ENCODE peak calls at places on chromosomes 13 and 19, in five cellular contexts. Z is K562, D is GM12878, Q is HCT116, S is HepG2. N is an unnamed sample.
A peak's percentile ranks its signal among the peaks of the same experiment; 100 is the strongest.

GRCh38 chr13:21435710-21436151 is 23.4 kb downstream of the ZDHHC20 start:
- DNase-seq in Z (peak; percentile 69), D (peak; percentile 63), Q (peak; percentile 87), S (peak; percentile 71), N (no peak)

GRCh38 chr19:56105090-56105701 is 15.9 kb downstream of the ZNF787 start:
- DNase-seq in Z (no peak), D (no peak), Q (peak; percentile 15), S (peak; percentile 78), N (no peak)

GRCh38 chr13:93603043-93603442 is 376.4 kb downstream of the GPC6 start:
- DNase-seq in Z (no peak), D (no peak), Q (no peak), S (no peak), N (no peak)

GRCh38 chr19:8552810-8553209 is 24.4 kb downstream of the MYO1F start:
- DNase-seq in Z (peak; percentile 71), D (no peak), Q (peak; percentile 75), S (peak; percentile 58), N (peak; percentile 79)

GRCh38 chr13:81442904-81443303 is 1102.0 kb upstream of the SPRY2 start:
- DNase-seq in Z (no peak), D (no peak), Q (no peak), S (no peak), N (no peak)

GRCh38 chr13:45299194-45299593 is 41.8 kb downstream of the TPT1 start:
- DNase-seq in Z (peak; percentile 35), D (no peak), Q (no peak), S (no peak), N (no peak)

GRCh38 chr13:74867460-74867859 is 614.5 kb downstream of the TBC1D4 start:
- DNase-seq in Z (no peak), D (no peak), Q (no peak), S (no peak), N (no peak)

GRCh38 chr13:99941086-99941485 is 30.5 kb downstream of the ZIC5 start:
- DNase-seq in Z (no peak), D (no peak), Q (no peak), S (peak; percentile 86), N (no peak)

GRCh38 chr13:114042066-114042815 is 68.4 kb upstream of the C13orf46 start:
- DNase-seq in Z (no peak), D (no peak), Q (no peak), S (no peak), N (no peak)

DNA sequence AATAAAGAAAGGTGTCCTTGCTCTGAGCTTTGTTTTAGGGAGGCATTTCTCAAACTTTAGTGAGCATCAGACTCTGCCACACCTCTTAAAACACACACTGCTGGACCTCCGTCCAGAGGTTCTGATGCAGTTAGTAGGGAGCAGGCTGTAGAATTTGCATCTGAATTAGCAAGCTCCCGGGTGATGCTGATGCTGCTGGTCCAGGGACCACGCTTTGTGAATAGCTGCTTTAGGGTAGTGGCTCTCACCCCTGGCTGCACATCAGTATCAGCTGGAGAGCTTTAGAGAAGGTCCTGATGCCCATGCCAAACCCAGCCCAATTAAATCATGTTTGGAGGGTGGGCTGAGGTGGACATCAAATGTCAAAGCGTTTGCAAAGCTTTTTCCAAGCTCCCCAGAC is 3.6 kb downstream of the HTR2A start:
- DNase-seq in Z (no peak), D (no peak), Q (no peak), S (no peak), N (no peak)
- TF ChIP-seq ZBTB33 in Z (no peak), D (no peak), Q (no peak), S (no peak), N (no peak)

GRCh38 chr13:46489586-46490023 is 63.4 kb upstream of the LRCH1 start:
- DNase-seq in Z (no peak), D (no peak), Q (no peak), S (no peak), N (no peak)
- TF ChIP-seq ZBTB33 in Z (no peak), D (no peak), Q (no peak), S (no peak), N (peak; percentile 77)

DNA sequence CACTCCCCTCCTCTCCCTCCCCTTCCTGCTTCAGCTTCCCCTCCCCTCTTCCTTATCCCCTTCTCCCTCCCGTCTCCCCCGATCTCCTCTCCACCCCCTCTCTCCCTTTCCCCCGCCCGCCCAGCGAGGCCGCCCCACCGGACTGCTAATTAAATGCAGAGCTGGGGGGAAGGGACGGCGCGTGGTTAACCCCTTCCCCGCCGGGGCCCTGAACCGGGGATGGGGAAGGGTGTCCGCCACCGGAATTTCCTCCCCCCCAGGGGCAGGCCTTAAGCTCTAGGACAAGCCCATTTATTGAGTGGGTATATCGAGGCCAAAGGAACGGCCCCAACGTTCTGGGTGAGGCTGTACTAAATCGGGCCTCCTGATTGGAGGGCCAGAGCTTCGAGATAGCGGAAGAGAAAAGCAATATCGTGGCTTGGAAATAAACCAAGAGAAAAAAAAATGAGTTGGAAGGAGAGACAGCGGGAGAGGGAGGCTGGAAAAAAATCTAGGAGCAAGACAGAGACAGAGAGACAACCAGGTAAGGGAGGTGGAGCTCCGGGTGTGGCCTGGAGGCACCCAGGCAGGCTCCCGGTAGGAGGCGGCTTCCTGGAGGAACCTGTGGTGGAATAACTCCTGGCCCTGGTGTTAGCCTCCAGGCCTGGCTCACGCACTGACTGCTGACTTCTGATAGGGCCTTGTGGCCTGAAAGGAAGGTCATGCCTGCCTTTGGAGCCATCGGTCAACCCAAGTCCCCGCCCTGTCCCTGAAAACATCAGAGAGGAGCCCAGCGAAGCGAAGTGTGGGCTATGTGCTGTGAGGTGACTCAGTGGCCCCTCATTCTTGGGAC is 11.6 kb upstream of the JUND start:
- DNase-seq in Z (peak; percentile 91), D (no peak), Q (peak; percentile 73), S (peak; percentile 75), N (peak; percentile 92)
- TF ChIP-seq ZBTB33 in Z (no peak), D (no peak), Q (no peak), S (no peak), N (no peak)

GRCh38 chr13:29587645-29588044 is 7.8 kb downstream of the SLC7A1 start:
- DNase-seq in Z (no peak), D (no peak), Q (no peak), S (no peak), N (no peak)
- TF ChIP-seq ZBTB33 in Z (no peak), D (no peak), Q (no peak), S (no peak), N (no peak)

GRCh38 chr13:91323349-91323748 is 24.1 kb upstream of the MIR17HG start:
- DNase-seq in Z (no peak), D (no peak), Q (no peak), S (no peak), N (no peak)
- TF ChIP-seq ZBTB33 in Z (no peak), D (no peak), Q (no peak), S (no peak), N (no peak)

N was measured in SK-N-SH.